ENCODE peak calls at places on chromosomes 5 and 9, in ten cellular contexts. D is T-cell; L is activated CD4-positive, alpha-beta T cell treated with anti-CD3 and anti-CD28 coated beads, Interleukin-2, amount 10 ng/mL, durations not matched to agents 7 days and 5 days; W is left lung; F is fibroblast of lung; Z is activated T-cell treated with anti-CD3 and anti-CD28 coated beads, Interleukin-2, amount 50 U/mL, for 1 hour; R is amygdala; E is non-pigmented ciliary epithelial cell; C is uterus; Q is iris pigment epithelial cell. M is an unnamed sample.

GRCh38 chr5:103259705-103260355 is 1.3 kb downstream of the MACIR start:
- DNase-seq in D (no peak), L (peak; percentile 16), W (no peak), F (peak; percentile 32), Z (no peak), R (peak; percentile 73), E (no peak), C (peak; percentile 27), Q (peak; percentile 41), M (no peak)

GRCh38 chr9:4490705-4491620 is 695 bp downstream of the SLC1A1 start:
- DNase-seq in D (no peak), L (no peak), W (no peak), F (peak; percentile 8), Z (peak; percentile 20), R (no peak), E (no peak), C (no peak), Q (no peak), M (peak; percentile 17)

GRCh38 chr9:6272229-6272597 is 56.0 kb upstream of the TPD52L3 start:
- DNase-seq in D (no peak), L (no peak), W (no peak), F (peak; percentile 96), Z (no peak), R (no peak), E (peak; percentile 71), C (peak; percentile 62), Q (peak; percentile 96), M (no peak)

GRCh38 chr9:7228786-7229185 is 471.0 kb downstream of the KDM4C start:
- DNase-seq in D (no peak), L (no peak), W (no peak), F (no peak), Z (no peak), R (no peak), E (no peak), C (no peak), Q (no peak), M (no peak)

GRCh38 chr9:91676042-91676441 is 252.4 kb upstream of the NFIL3 start:
- DNase-seq in D (no peak), L (no peak), W (no peak), F (no peak), Z (no peak), R (no peak), E (no peak), C (no peak), Q (peak; percentile 14), M (no peak)

GRCh38 chr9:131651160-131651559 is 88.7 kb downstream of the RAPGEF1 start:
- DNase-seq in D (no peak), L (no peak), W (no peak), F (no peak), Z (no peak), R (no peak), E (no peak), C (no peak), Q (no peak), M (no peak)

GRCh38 chr9:37801287-37801850 is 772 bp downstream of the DCAF10 start:
- DNase-seq in D (no peak), L (peak; percentile 33), W (peak; percentile 52), F (peak; percentile 24), Z (no peak), R (no peak), E (no peak), C (no peak), Q (peak; percentile 32), M (no peak)

GRCh38 chr5:113034182-113034773 is 57.7 kb downstream of the DCP2 start:
- DNase-seq in D (no peak), L (no peak), W (no peak), F (peak; percentile 49), Z (no peak), R (no peak), E (peak; percentile 76), C (no peak), Q (peak; percentile 83), M (no peak)

GRCh38 chr9:133102190-133103021 is 18.6 kb downstream of the RALGDS start:
- DNase-seq in D (no peak), L (no peak), W (peak; percentile 26), F (no peak), Z (peak; percentile 19), R (no peak), E (no peak), C (no peak), Q (no peak), M (no peak)

M was measured in posterior cingulate gyrus.